ENCODE peak calls at places on chromosomes 4 and X, in nine cellular contexts. B is tibial nerve, V is astrocyte, F is cardiac muscle cell, Q is body of pancreas, C is Calu3, W is tibial artery, G is uterus, R is HFFc6. P is an unnamed sample.

GRCh38 chrX:57135287-57135686 is 1.9 kb downstream of the SPIN2A start:
- DNase-seq in V (no peak), W (no peak), B (no peak), G (no peak), C (no peak), Q (no peak), R (no peak), F (no peak), P (no peak)

GRCh38 chr4:129929052-129929451 is 833.1 kb downstream of the C4orf33 start:
- DNase-seq in V (no peak), G (no peak), Q (no peak), W (no peak), B (no peak), F (no peak), C (peak), R (no peak), P (peak)

GRCh38 chrX:153646620-153647373 is at the start of gene DUSP9:
- DNase-seq in R (no peak), V (no peak), B (no peak), Q (peak), G (peak), W (no peak), F (peak), C (peak), P (peak)

GRCh38 chrX:71619193-71619592 is 882 bp upstream of the CXCR3 start:
- DNase-seq in C (no peak), G (no peak), B (no peak), F (no peak), Q (no peak), V (peak), W (no peak), R (no peak), P (no peak)

GRCh38 chr4:3703677-3704521 is 62.3 kb upstream of the ADRA2C start:
- DNase-seq in G (no peak), V (no peak), R (no peak), F (no peak), Q (no peak), W (no peak), C (no peak), B (no peak), P (no peak)

GRCh38 chr4:67929447-67929846 is 33.8 kb downstream of the TMPRSS11A start:
- DNase-seq in B (no peak), G (no peak), R (peak), F (no peak), V (peak), Q (no peak), C (no peak), W (no peak), P (no peak)

GRCh38 chrX:43627147-43627546 is 29.0 kb upstream of the MAOA start:
- DNase-seq in R (no peak), C (no peak), Q (no peak), G (no peak), B (no peak), W (no peak), V (no peak), F (no peak), P (no peak)

GRCh38 chr4:90357117-90357710 is 230.0 kb downstream of the CCSER1 start:
- DNase-seq in V (peak), Q (peak), R (peak), F (peak), W (no peak), B (no peak), G (no peak), C (no peak), P (no peak)

GRCh38 chr4:76607266-76607799 is 172.3 kb downstream of the SHROOM3 start:
- DNase-seq in V (peak), R (peak), F (peak), C (no peak), W (no peak), G (no peak), Q (no peak), B (no peak), P (no peak)

GRCh38 chrX:51742586-51742985 is 656 bp upstream of the GSPT2 start:
- DNase-seq in Q (no peak), G (no peak), B (no peak), W (no peak), C (no peak), R (no peak), F (no peak), V (no peak), P (no peak)

GRCh38 chr4:48008021-48008596 is 8.4 kb downstream of the CNGA1 start:
- DNase-seq in F (no peak), R (no peak), C (no peak), V (no peak), Q (no peak), B (no peak), W (no peak), G (no peak), P (no peak)

GRCh38 chr4:138090145-138090917 is 151.8 kb downstream of the SLC7A11 start:
- DNase-seq in F (peak), R (peak), V (peak), B (peak), G (peak), C (peak), W (no peak), Q (peak), P (peak)

GRCh38 chrX:30065226-30065625 is 150.1 kb upstream of the MAGEB2 start:
- DNase-seq in R (peak), Q (no peak), B (no peak), G (no peak), C (peak), W (no peak), V (peak), F (peak), P (no peak)

DNA sequence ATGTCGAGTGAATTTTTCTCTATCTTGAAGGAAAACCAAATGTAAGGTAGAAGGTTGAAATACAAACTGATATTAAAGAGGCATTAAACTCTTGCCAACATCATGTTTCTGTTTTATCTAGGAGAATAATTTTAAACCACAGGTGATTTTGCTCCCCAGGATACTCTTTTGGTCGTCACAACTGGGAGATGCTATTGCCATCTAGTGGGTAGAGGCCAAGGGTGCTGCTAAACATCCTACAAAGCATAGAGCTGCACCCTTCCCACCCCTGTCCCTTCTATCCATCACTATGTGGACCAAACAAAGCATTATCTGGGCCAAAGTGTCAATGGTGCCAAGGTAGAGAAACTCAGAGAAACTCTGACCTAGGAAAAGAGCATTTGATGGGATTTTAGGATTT is 154.6 kb upstream of the MAGEB2 start:
- DNase-seq in Q (no peak), R (peak), F (peak), B (no peak), C (peak), G (no peak), V (no peak), W (no peak), P (peak)
- TF ChIP-seq CTCF in Q (no peak), R (peak), F (peak), B (no peak), C (no peak), G (no peak), V (peak), W (no peak), P (no peak)

DNA sequence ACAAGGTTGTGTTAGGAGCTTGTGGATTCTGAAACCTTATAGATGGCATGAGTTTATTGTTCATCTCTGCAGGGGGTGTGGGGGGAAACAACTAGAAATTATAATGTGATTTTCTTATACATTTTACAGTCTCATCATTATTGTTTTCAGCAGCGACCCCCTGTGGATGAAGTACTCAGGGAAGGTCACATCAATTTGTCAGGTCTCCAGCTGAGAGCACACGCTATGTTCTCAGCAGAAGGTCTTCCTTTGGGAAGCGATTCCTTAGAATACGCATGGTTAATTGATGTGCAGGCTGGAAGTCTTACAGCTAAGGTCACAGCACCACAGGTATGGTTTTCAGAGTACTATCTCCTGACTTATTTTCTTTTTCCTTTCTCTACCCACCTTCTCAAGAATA is 72.2 kb downstream of the BLTP1 start:
- DNase-seq in B (no peak), R (no peak), W (no peak), F (peak), G (no peak), V (no peak), C (no peak), Q (no peak), P (peak)
- TF ChIP-seq CTCF in B (no peak), R (peak), W (no peak), F (peak), G (no peak), V (peak), C (no peak), Q (no peak), P (no peak)

GRCh38 chr4:10891866-10892265 is 207.3 kb upstream of the CLNK start:
- DNase-seq in V (no peak), G (no peak), R (no peak), F (no peak), B (no peak), W (no peak), Q (no peak), C (no peak), P (no peak)

GRCh38 chr4:10889819-10890218 is 205.3 kb upstream of the CLNK start:
- DNase-seq in C (no peak), R (no peak), V (no peak), G (no peak), F (no peak), Q (no peak), W (no peak), B (no peak), P (no peak)

GRCh38 chr4:10897076-10897475 is 212.5 kb upstream of the CLNK start:
- DNase-seq in G (no peak), R (no peak), V (no peak), W (no peak), B (no peak), F (no peak), C (no peak), Q (no peak), P (no peak)

GRCh38 chr4:10898072-10898471 is 213.5 kb upstream of the CLNK start:
- DNase-seq in F (no peak), B (no peak), V (no peak), C (no peak), Q (no peak), G (no peak), W (no peak), R (no peak), P (no peak)

GRCh38 chr4:10893417-10893816 is 208.8 kb upstream of the CLNK start:
- DNase-seq in F (peak), V (no peak), R (no peak), Q (no peak), W (no peak), C (peak), G (no peak), B (no peak), P (no peak)
- TF ChIP-seq CTCF in F (peak), V (peak), R (no peak), Q (peak), W (no peak), C (no peak), G (no peak), B (no peak), P (no peak)

DNA sequence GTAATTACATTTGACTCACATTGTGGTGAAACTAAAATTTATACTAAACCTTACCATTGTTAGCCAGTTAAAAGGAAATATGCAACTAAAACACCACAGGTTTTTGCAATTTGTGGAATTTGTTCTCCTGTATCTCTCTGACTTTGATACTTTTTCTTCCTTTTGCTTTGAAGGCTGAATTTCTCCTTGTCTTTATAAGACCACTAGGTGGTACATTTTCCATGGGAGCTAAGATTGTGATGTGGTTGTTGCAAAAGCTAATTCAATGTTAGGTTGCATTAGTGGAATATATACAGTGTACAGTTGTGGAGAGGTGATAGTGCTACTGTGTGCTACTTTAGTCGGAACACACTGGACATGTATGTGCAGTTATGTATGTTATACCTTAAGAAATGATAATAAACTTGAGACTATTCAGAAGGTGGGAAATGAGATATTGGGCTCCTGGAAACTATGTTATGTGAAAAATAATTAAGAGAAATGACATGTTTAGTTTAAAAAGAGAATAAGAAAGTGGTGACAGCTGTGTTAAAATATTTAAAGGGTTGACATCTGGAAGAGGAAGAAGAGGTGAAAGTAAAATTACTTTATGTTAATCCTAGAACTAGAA is 70.3 kb downstream of the ARL9 start:
- DNase-seq in B (no peak), R (peak), V (peak), G (no peak), W (no peak), C (no peak), Q (no peak), F (peak), P (no peak)
- TF ChIP-seq CTCF in B (peak), R (peak), V (peak), G (peak), W (peak), C (no peak), Q (no peak), F (peak), P (peak)

GRCh38 chr4:153345011-153345981 is 808 bp downstream of the MND1 start:
- DNase-seq in G (peak), W (peak), R (peak), Q (peak), C (peak), V (peak), F (peak), B (no peak), P (peak)

GRCh38 chr4:153346031-153346430 is 1.5 kb downstream of the MND1 start:
- DNase-seq in F (no peak), B (no peak), G (no peak), R (no peak), Q (no peak), V (no peak), W (no peak), C (no peak), P (no peak)

GRCh38 chr4:153347117-153347516 is 2.6 kb downstream of the MND1 start:
- DNase-seq in R (no peak), V (no peak), B (no peak), G (no peak), W (no peak), C (no peak), F (no peak), Q (no peak), P (no peak)

GRCh38 chr4:153348006-153348405 is 3.5 kb downstream of the MND1 start:
- DNase-seq in R (no peak), B (no peak), F (no peak), G (no peak), C (no peak), W (no peak), V (peak), Q (no peak), P (no peak)

DNA sequence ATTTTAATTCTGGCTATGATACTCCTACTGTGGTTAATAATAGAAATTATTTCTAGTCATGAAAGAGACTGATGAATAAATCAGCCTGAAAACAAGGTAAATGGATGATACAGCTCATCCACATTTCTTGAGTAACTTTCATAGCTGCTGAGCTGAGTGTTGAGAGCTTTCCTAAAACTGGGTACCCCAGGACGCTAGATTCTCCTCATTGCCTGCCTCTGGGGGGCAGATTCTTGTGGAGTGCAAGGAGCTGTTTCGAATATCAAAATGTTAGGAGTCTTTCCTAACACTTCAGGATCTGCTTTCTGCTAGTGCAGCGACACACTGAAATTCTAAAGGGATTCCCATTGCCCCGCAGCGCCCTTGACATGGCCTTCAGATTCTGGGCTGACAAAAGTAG is 2.1 kb downstream of the MND1 start:
- DNase-seq in G (no peak), C (no peak), V (no peak), F (peak), B (no peak), W (no peak), Q (no peak), R (no peak), P (no peak)
- TF ChIP-seq CTCF in G (no peak), C (no peak), V (no peak), F (peak), B (no peak), W (no peak), Q (no peak), R (peak), P (no peak)

DNA sequence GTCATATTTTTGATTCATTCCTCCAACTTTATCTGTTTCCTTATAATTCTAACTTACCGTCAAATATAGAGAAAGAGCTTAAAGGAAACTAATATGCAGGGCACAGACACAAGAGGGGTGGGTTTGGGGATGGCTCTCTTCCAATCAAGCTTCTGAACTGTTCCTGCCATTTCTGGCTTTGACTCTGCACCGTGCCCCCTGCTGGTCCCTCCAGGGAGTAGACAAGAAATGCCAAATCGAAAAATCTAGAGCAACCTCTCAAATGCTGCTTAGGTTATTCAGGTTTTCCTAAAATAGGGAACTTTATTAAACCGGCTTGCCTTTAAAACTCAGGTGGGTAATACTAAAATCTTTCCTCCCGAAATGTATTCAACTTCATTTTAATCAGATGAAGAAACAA is 39.8 kb upstream of the VCX3A start:
- DNase-seq in V (no peak), C (no peak), W (no peak), F (no peak), R (no peak), Q (no peak), B (no peak), G (no peak), P (peak)
- TF ChIP-seq CTCF in V (no peak), C (no peak), W (no peak), F (no peak), R (no peak), Q (no peak), B (no peak), G (no peak), P (peak)

GRCh38 chr4:109294468-109295020 is 7.9 kb downstream of the COL25A1 start:
- DNase-seq in F (no peak), V (peak), R (no peak), B (no peak), Q (no peak), G (no peak), W (no peak), C (no peak), P (no peak)

GRCh38 chr4:109301691-109302365 is 630 bp downstream of the COL25A1 start:
- DNase-seq in B (no peak), V (no peak), W (no peak), Q (no peak), F (no peak), G (no peak), R (no peak), C (no peak), P (peak)

GRCh38 chr4:109296545-109296944 is 5.9 kb downstream of the COL25A1 start:
- DNase-seq in V (peak), W (no peak), R (no peak), G (no peak), Q (no peak), F (no peak), C (no peak), B (no peak), P (no peak)

GRCh38 chr4:109295081-109295480 is 7.4 kb downstream of the COL25A1 start:
- DNase-seq in W (no peak), V (no peak), F (no peak), R (no peak), C (no peak), G (no peak), B (no peak), Q (no peak), P (no peak)

DNA sequence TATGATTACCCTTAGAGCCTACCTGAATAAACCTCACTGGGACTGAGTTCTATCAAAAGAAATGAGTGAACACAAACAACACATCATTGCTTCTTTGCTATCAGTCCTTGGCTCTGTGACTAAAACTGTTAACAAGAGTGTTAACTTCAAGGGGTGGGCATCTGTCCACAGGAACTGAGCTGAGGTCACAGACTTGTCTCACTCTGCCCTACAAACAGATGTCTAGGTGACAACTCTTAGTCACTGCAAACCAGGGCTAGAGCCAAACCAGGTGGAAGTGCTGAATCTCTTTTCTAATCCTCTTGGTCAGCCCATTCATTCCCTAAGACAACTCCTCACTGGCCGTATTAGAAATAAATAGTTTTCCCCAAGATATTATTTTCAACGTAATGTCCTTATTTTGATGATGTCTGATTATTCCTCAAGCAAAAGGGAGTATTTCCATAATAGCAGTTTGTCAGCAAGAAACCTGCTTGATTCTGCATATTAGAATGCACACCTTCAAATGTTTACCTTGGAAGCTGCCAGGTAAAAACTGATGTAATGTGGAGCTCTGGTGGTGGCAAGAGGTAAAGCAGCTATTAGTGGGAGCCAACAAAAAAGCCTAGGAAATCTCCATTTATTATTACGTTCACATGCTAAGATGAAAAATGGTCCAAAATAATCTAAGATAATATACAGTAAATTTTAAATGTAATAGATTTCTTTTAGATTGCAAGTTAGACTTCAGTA is 4.0 kb downstream of the COL25A1 start:
- DNase-seq in C (peak), B (no peak), V (no peak), F (peak), G (no peak), R (no peak), Q (peak), W (no peak), P (peak)
- TF ChIP-seq CTCF in C (peak), B (peak), V (peak), F (peak), G (peak), R (peak), Q (peak), W (peak), P (peak)

DNA sequence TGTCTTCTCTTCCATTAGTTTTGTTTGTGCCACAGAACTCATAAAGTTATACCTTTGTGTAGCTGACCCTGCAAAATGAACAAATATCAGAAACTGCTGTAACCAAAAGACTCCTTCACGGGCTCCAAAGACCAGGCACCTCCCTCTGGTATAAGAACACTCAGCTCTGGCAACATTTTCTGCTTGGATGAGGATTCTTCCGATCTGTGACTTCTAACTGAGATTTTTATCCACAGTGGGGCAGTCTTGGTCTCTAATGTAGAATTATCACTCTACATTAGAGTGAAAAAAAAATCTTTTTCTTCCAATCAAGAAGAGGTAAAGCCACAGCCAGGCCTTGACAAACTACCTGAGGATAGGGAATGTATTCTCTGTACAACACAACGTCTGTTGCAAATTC is 38.5 kb upstream of the PRSS48 start:
- DNase-seq in F (peak), C (no peak), V (peak), Q (no peak), G (no peak), B (no peak), W (no peak), R (peak), P (no peak)
- TF ChIP-seq CTCF in F (no peak), C (no peak), V (no peak), Q (no peak), G (no peak), B (no peak), W (no peak), R (peak), P (no peak)